ENCODE peak calls at places on chromosomes 5 and 9, in eight cellular contexts. One of them, this sample, is unnamed.

GRCh38 chr9:18071651-18072060 is 402.3 kb upstream of the ADAMTSL1 start:
- DNase-seq in SK-N-SH: no peak
- DNase-seq in HepG2: no peak
- DNase-seq in WTC11: no peak
- DNase-seq in K562: no peak
- DNase-seq in H1: no peak
- DNase-seq in A549: no peak
- DNase-seq in GM12878: no peak
- DNase-seq in this sample: peak

GRCh38 chr9:3332802-3333201 is 193.0 kb downstream of the RFX3 start:
- DNase-seq in H1: no peak
- DNase-seq in WTC11: no peak
- DNase-seq in K562: no peak
- DNase-seq in A549: no peak
- DNase-seq in HepG2: no peak
- DNase-seq in SK-N-SH: no peak
- DNase-seq in GM12878: no peak
- DNase-seq in this sample: no peak

GRCh38 chr5:32503261-32503660 is 58.7 kb upstream of the ZFR start:
- DNase-seq in HepG2: no peak
- DNase-seq in SK-N-SH: no peak
- DNase-seq in K562: no peak
- DNase-seq in H1: no peak
- DNase-seq in A549: no peak
- DNase-seq in WTC11: no peak
- DNase-seq in GM12878: no peak
- DNase-seq in this sample: no peak

GRCh38 chr5:33969572-33970452 is 14.7 kb downstream of the SLC45A2 start:
- DNase-seq in GM12878: peak
- DNase-seq in A549: peak
- DNase-seq in SK-N-SH: peak
- DNase-seq in HepG2: peak
- DNase-seq in WTC11: peak
- DNase-seq in K562: no peak
- DNase-seq in H1: no peak
- DNase-seq in this sample: peak

GRCh38 chr5:122844136-122844915 is 1.1 kb upstream of the SNX24 start:
- DNase-seq in K562: peak
- DNase-seq in GM12878: no peak
- DNase-seq in A549: no peak
- DNase-seq in WTC11: no peak
- DNase-seq in SK-N-SH: no peak
- DNase-seq in H1: no peak
- DNase-seq in HepG2: peak
- DNase-seq in this sample: no peak

GRCh38 chr5:108919591-108920326 is 172.1 kb downstream of the FER start:
- DNase-seq in WTC11: no peak
- DNase-seq in SK-N-SH: no peak
- DNase-seq in GM12878: no peak
- DNase-seq in K562: no peak
- DNase-seq in HepG2: no peak
- DNase-seq in A549: no peak
- DNase-seq in H1: no peak
- DNase-seq in this sample: no peak

GRCh38 chr9:129646654-129647053 is 4.7 kb upstream of the ASB6 start:
- DNase-seq in HepG2: no peak
- DNase-seq in H1: no peak
- DNase-seq in A549: no peak
- DNase-seq in WTC11: no peak
- DNase-seq in K562: no peak
- DNase-seq in GM12878: no peak
- DNase-seq in SK-N-SH: no peak
- DNase-seq in this sample: no peak

GRCh38 chr5:97162045-97162444 is 19.6 kb upstream of the LIX1 start:
- DNase-seq in H1: peak
- DNase-seq in SK-N-SH: peak
- DNase-seq in GM12878: peak
- DNase-seq in A549: peak
- DNase-seq in K562: peak
- DNase-seq in HepG2: peak
- DNase-seq in WTC11: peak
- DNase-seq in this sample: peak

GRCh38 chr5:176414704-176415103 is 1.6 kb downstream of the CLTB start:
- DNase-seq in WTC11: no peak
- DNase-seq in GM12878: no peak
- DNase-seq in SK-N-SH: no peak
- DNase-seq in H1: no peak
- DNase-seq in A549: no peak
- DNase-seq in K562: no peak
- DNase-seq in HepG2: no peak
- DNase-seq in this sample: no peak

GRCh38 chr5:114055810-114056476 is 305.9 kb upstream of the KCNN2 start:
- DNase-seq in HepG2: no peak
- DNase-seq in K562: no peak
- DNase-seq in GM12878: no peak
- DNase-seq in A549: no peak
- DNase-seq in H1: peak
- DNase-seq in SK-N-SH: peak
- DNase-seq in WTC11: peak
- DNase-seq in this sample: peak

GRCh38 chr5:157860898-157861894 is 2.3 kb upstream of the CLINT1 start:
- DNase-seq in K562: no peak
- DNase-seq in SK-N-SH: no peak
- DNase-seq in WTC11: no peak
- DNase-seq in HepG2: peak
- DNase-seq in A549: no peak
- DNase-seq in GM12878: peak
- DNase-seq in H1: no peak
- DNase-seq in this sample: no peak

GRCh38 chr9:3181049-3181953 is 337.4 kb upstream of the PUM3 start:
- DNase-seq in H1: peak
- DNase-seq in GM12878: no peak
- DNase-seq in A549: peak
- DNase-seq in WTC11: peak
- DNase-seq in K562: no peak
- DNase-seq in HepG2: peak
- DNase-seq in SK-N-SH: peak
- DNase-seq in this sample: no peak

GRCh38 chr9:38419216-38419615 is 5.0 kb downstream of the IGFBPL1 start:
- DNase-seq in SK-N-SH: no peak
- DNase-seq in H1: no peak
- DNase-seq in K562: no peak
- DNase-seq in A549: no peak
- DNase-seq in HepG2: no peak
- DNase-seq in GM12878: no peak
- DNase-seq in WTC11: no peak
- DNase-seq in this sample: no peak

GRCh38 chr9:19470567-19470966 is 61.8 kb downstream of the ACER2 start:
- DNase-seq in GM12878: no peak
- DNase-seq in A549: no peak
- DNase-seq in WTC11: no peak
- DNase-seq in SK-N-SH: no peak
- DNase-seq in H1: no peak
- DNase-seq in K562: no peak
- DNase-seq in HepG2: no peak
- DNase-seq in this sample: no peak

GRCh38 chr5:91556-92263 is at the start of gene PLEKHG4B:
- DNase-seq in SK-N-SH: peak
- DNase-seq in H1: peak
- DNase-seq in K562: no peak
- DNase-seq in GM12878: no peak
- DNase-seq in A549: peak
- DNase-seq in WTC11: peak
- DNase-seq in HepG2: no peak
- DNase-seq in this sample: no peak

DNA sequence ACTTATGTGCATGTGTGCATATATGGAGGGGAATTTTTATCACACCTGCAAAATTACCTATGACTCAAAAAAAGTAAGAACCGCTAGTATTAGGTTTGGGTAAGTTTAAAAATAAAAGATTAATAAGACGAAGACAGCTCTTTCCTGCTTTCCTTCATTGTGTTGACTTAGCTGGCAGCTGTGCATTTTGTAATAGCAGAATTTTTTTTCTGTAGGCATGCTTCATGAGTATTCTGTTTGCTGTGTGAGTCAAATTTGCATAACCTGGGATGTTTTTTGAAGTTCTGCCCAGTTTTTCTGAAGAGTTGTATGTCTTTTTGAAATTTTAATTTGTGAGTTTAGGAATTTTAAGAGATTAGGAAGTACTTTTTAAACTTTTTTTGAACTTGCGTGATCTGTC is 42.5 kb downstream of the HACD4 start:
- DNase-seq in A549: no peak
- DNase-seq in H1: no peak
- DNase-seq in WTC11: no peak
- DNase-seq in GM12878: no peak
- DNase-seq in K562: no peak
- DNase-seq in HepG2: no peak
- DNase-seq in SK-N-SH: no peak
- DNase-seq in this sample: peak
- TF ChIP-seq USF2 in A549: no peak
- TF ChIP-seq USF2 in H1: no peak
- TF ChIP-seq USF2 in WTC11: no peak
- TF ChIP-seq USF2 in GM12878: no peak
- TF ChIP-seq USF2 in K562: no peak
- TF ChIP-seq USF2 in HepG2: no peak
- TF ChIP-seq USF2 in SK-N-SH: no peak
- TF ChIP-seq USF2 in this sample: no peak

DNA sequence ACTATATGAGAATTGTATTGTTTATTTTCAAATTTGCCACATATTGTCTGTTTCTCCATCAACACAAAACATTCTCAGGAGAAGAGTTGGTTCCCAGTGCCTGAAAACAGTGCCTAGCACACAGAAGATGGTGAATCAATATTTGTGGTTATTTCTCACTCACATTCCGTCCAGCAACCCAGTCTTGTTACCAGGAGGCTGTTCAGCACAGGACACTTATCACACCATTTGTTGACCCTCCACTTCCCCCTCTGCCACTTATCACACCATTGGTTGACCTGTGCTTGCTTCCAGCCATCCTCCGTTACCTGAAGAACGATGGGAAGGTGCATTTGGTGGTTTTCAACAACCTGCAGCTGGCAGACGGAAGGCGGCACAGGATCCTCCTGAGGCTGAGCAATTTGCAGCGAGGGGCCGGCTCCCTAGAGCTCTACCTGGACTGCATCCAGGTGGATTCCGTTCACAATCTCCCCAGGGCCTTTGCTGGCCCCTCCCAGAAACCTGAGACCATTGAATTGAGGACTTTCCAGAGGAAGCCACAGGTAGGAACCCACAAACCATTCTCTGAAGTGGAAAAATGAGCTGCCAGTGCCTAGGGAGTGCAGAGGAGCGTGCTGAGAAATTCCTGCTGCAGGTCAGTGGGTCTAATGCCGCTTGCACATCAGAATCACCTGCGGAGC is 20.5 kb downstream of the THBS4 start:
- DNase-seq in K562: no peak
- DNase-seq in HepG2: no peak
- DNase-seq in H1: peak
- DNase-seq in GM12878: no peak
- DNase-seq in WTC11: peak
- DNase-seq in SK-N-SH: no peak
- DNase-seq in A549: no peak
- DNase-seq in this sample: no peak
- TF ChIP-seq USF2 in K562: no peak
- TF ChIP-seq USF2 in HepG2: no peak
- TF ChIP-seq USF2 in H1: no peak
- TF ChIP-seq USF2 in GM12878: no peak
- TF ChIP-seq USF2 in WTC11: no peak
- TF ChIP-seq USF2 in SK-N-SH: no peak
- TF ChIP-seq USF2 in A549: no peak
- TF ChIP-seq USF2 in this sample: no peak

DNA sequence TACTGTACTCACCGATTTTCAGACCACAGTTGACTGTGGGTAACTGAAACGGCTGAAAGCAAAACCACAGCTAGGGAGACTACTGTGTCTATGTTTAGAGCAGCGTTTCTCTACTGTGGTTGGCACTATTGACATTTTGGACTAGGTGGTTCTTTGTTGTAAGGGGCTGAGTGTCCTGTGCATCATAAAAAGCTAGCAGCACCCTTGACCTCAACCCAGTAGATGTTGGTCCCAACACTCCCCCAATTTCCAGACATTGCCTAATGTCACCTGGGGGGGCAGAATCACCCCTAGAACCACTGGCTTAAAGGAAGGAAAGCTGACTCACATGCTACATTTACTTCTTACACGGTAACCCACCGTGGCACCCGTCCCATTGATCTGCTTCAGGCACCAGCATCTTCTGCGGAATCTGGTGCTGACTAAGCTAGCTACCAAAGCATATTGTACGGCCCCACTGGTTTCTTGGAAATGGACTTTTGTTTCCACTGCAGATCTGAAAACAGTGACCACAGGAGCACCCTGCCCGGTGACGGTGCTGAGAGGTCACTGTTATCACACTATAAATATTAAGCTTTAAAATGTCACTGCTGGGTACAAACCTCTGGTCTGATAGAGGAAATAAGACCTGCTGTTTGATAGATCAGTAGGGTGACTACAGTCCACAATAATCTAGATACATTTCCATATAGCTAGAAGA is 151.5 kb downstream of the HSD17B3 start:
- DNase-seq in GM12878: peak
- DNase-seq in A549: no peak
- DNase-seq in H1: no peak
- DNase-seq in K562: no peak
- DNase-seq in SK-N-SH: no peak
- DNase-seq in HepG2: no peak
- DNase-seq in WTC11: no peak
- DNase-seq in this sample: no peak
- TF ChIP-seq USF2 in GM12878: no peak
- TF ChIP-seq USF2 in A549: no peak
- TF ChIP-seq USF2 in H1: no peak
- TF ChIP-seq USF2 in K562: no peak
- TF ChIP-seq USF2 in SK-N-SH: no peak
- TF ChIP-seq USF2 in HepG2: no peak
- TF ChIP-seq USF2 in WTC11: no peak
- TF ChIP-seq USF2 in this sample: no peak

GRCh38 chr9:89886281-89886700 is 281.5 kb downstream of the GADD45G start:
- DNase-seq in SK-N-SH: no peak
- DNase-seq in WTC11: no peak
- DNase-seq in H1: no peak
- DNase-seq in GM12878: no peak
- DNase-seq in A549: no peak
- DNase-seq in HepG2: no peak
- DNase-seq in K562: no peak
- DNase-seq in this sample: no peak

GRCh38 chr9:89882876-89883275 is 278.1 kb downstream of the GADD45G start:
- DNase-seq in SK-N-SH: no peak
- DNase-seq in H1: peak
- DNase-seq in K562: no peak
- DNase-seq in A549: no peak
- DNase-seq in GM12878: no peak
- DNase-seq in WTC11: no peak
- DNase-seq in HepG2: no peak
- DNase-seq in this sample: no peak

GRCh38 chr9:89885156-89885555 is 280.3 kb downstream of the GADD45G start:
- DNase-seq in SK-N-SH: no peak
- DNase-seq in H1: peak
- DNase-seq in K562: no peak
- DNase-seq in HepG2: no peak
- DNase-seq in WTC11: no peak
- DNase-seq in A549: no peak
- DNase-seq in GM12878: no peak
- DNase-seq in this sample: no peak

GRCh38 chr9:89883401-89884341 is 278.9 kb downstream of the GADD45G start:
- DNase-seq in A549: no peak
- DNase-seq in SK-N-SH: no peak
- DNase-seq in HepG2: no peak
- DNase-seq in WTC11: no peak
- DNase-seq in H1: peak
- DNase-seq in GM12878: no peak
- DNase-seq in K562: no peak
- DNase-seq in this sample: no peak

GRCh38 chr9:89884356-89885083 is 279.7 kb downstream of the GADD45G start:
- DNase-seq in A549: no peak
- DNase-seq in H1: peak
- DNase-seq in WTC11: no peak
- DNase-seq in GM12878: no peak
- DNase-seq in HepG2: no peak
- DNase-seq in SK-N-SH: no peak
- DNase-seq in K562: no peak
- DNase-seq in this sample: no peak
- TF ChIP-seq USF2 in A549: no peak
- TF ChIP-seq USF2 in H1: no peak
- TF ChIP-seq USF2 in WTC11: no peak
- TF ChIP-seq USF2 in GM12878: no peak
- TF ChIP-seq USF2 in HepG2: no peak
- TF ChIP-seq USF2 in SK-N-SH: no peak
- TF ChIP-seq USF2 in K562: no peak
- TF ChIP-seq USF2 in this sample: no peak